ENCODE peak calls at places on chromosomes 5 and 9, in ten cellular contexts. U is BE2C; W is fibroblast of the aortic adventitia; M is naive thymus-derived CD4-positive, alpha-beta T cell; N is neural progenitor cell; C is HFF-Myc; G is kidney; S is SK-N-SH; V is heart right ventricle; J is ascending aorta. H is an unnamed sample.
A peak's percentile ranks its signal among the peaks of the same experiment; 100 is the strongest.

GRCh38 chr9:36864491-36865410 is 169.3 kb downstream of the PAX5 start:
- DNase-seq in W (no peak), S (no peak), J (no peak), N (peak; percentile 75), U (peak; percentile 55), M (no peak), C (no peak), V (no peak), G (peak; percentile 42), H (no peak)

GRCh38 chr9:33785914-33786313 is 9.4 kb upstream of the PRSS3 start:
- DNase-seq in G (no peak), N (peak; percentile 11), S (no peak), J (no peak), U (no peak), W (no peak), M (no peak), V (no peak), C (no peak), H (no peak)

GRCh38 chr5:17443333-17444125 is 54.5 kb upstream of the TAF11L2 start:
- DNase-seq in M (no peak), G (no peak), W (no peak), V (no peak), S (no peak), U (no peak), N (no peak), C (no peak), J (peak; percentile 65), H (no peak)

GRCh38 chr5:44727100-44727499 is 81.6 kb upstream of the MRPS30 start:
- DNase-seq in S (no peak), V (no peak), G (no peak), W (no peak), C (no peak), M (no peak), J (no peak), N (peak; percentile 6), U (no peak), H (no peak)

GRCh38 chr5:80069251-80069650 is 34.1 kb downstream of the THBS4 start:
- DNase-seq in U (no peak), G (no peak), V (no peak), S (no peak), C (no peak), W (no peak), M (no peak), N (no peak), J (no peak), H (no peak)

GRCh38 chr5:79183617-79184016 is 52.3 kb upstream of the JMY start:
- DNase-seq in W (no peak), G (no peak), S (no peak), C (no peak), N (no peak), V (no peak), J (no peak), U (no peak), M (no peak), H (no peak)

GRCh38 chr5:17381926-17382325 is 116.1 kb upstream of the TAF11L2 start:
- DNase-seq in U (no peak), M (no peak), J (no peak), W (no peak), S (no peak), G (no peak), V (peak; percentile 23), C (no peak), N (no peak), H (no peak)

GRCh38 chr9:83396813-83397212 is 141.4 kb downstream of the FRMD3 start:
- DNase-seq in C (no peak), G (no peak), V (no peak), N (no peak), J (no peak), U (no peak), S (no peak), M (no peak), W (no peak), H (no peak)

GRCh38 chr5:133859073-133859472 is 109.4 kb downstream of the C5orf15 start:
- DNase-seq in U (no peak), N (no peak), V (no peak), G (no peak), W (no peak), C (no peak), J (peak; percentile 37), M (no peak), S (no peak), H (no peak)

GRCh38 chr9:125787715-125788114 is 40.5 kb downstream of the PBX3 start:
- DNase-seq in U (no peak), W (no peak), G (no peak), C (no peak), S (no peak), J (no peak), V (no peak), N (no peak), M (no peak), H (no peak)

GRCh38 chr5:43037929-43038510 is 2.1 kb downstream of the ANXA2R start:
- DNase-seq in U (no peak), G (no peak), C (no peak), W (peak; percentile 84), N (peak; percentile 29), J (no peak), S (no peak), M (peak; percentile 75), V (no peak), H (no peak)
- H3K4me3 ChIP-seq in U (peak overlapping the region; percentile 51), G (peak overlapping the region; percentile 46), C (peak overlapping the region; percentile 28), W (peak overlapping the region; percentile 57), N (no peak overlapping the region), J (peak overlapping the region; percentile 32), S (peak overlapping the region; percentile 58), M (peak overlapping the region; percentile 77), V (peak overlapping the region; percentile 32), H (peak overlapping the region; percentile 46)

DNA sequence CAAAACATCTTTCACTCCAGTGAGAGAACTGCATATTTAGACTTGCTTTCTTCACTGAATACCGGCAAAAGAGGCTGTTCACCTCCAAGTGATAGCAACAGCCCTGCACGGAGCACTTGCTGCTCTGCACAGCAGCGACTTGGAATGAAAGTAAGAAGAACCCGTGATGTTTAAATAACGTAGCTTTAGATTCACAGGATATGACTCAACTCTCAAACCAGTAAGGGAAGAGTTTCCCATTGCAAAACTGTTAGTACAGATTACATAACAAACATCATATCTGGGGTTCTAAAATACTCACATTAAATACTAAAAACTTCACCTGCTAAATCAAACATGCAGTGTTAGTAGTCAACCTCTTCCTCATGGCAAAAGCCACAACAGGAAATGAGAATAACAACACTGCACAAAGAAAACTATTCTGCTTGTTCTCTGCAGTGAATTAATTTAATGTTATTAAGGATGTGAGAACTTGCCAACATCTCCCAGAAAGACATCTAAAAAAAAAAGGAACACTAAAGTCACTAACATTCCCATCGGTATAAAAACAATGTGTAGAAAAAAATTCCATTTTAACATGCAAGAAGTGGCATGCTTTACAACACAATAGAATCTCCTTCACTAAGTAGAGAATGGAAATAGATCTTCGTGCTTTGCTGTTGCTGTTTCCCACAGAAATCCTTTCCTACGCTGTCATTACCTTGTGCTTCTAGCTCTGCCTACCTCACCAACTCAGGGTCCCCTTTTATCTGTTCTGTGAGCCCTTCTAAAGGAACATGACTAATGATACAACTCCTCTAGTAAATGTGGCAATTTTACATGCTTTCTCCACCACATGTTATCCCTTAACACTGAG is 203.2 kb downstream of the MCTP1 start:
- DNase-seq in M (no peak), G (peak; percentile 15), J (no peak), N (peak; percentile 21), W (peak; percentile 89), S (no peak), C (peak; percentile 26), V (peak; percentile 29), U (no peak), H (peak; percentile 81)
- H3K4me3 ChIP-seq in M (no peak overlapping the region), G (peak overlapping the region; percentile 28), J (peak overlapping the region; percentile 21), N (no peak overlapping the region), W (peak overlapping the region; percentile 47), S (peak overlapping the region; percentile 58), C (peak overlapping the region; percentile 10), V (peak overlapping the region; percentile 21), U (no peak overlapping the region), H (peak overlapping the region; percentile 36)

GRCh38 chr5:100890514-100891008 is 12.5 kb downstream of the ST8SIA4 start:
- DNase-seq in J (no peak), V (no peak), N (no peak), W (no peak), S (no peak), C (no peak), M (no peak), G (no peak), U (no peak), H (no peak)

GRCh38 chr5:100889165-100889564 is 13.9 kb downstream of the ST8SIA4 start:
- DNase-seq in W (no peak), S (no peak), G (no peak), J (no peak), N (no peak), M (no peak), V (no peak), U (no peak), C (no peak), H (no peak)

GRCh38 chr5:100889896-100890295 is 13.2 kb downstream of the ST8SIA4 start:
- DNase-seq in G (no peak), J (no peak), U (no peak), V (no peak), M (no peak), S (no peak), W (no peak), N (no peak), C (no peak), H (no peak)
- H3K4me3 ChIP-seq in G (peak overlapping the region; percentile 35), J (no peak overlapping the region), U (no peak overlapping the region), V (peak overlapping the region; percentile 21), M (peak overlapping the region; percentile 10), S (peak overlapping the region; percentile 20), W (no peak overlapping the region), N (no peak overlapping the region), C (no peak overlapping the region), H (no peak overlapping the region)

DNA sequence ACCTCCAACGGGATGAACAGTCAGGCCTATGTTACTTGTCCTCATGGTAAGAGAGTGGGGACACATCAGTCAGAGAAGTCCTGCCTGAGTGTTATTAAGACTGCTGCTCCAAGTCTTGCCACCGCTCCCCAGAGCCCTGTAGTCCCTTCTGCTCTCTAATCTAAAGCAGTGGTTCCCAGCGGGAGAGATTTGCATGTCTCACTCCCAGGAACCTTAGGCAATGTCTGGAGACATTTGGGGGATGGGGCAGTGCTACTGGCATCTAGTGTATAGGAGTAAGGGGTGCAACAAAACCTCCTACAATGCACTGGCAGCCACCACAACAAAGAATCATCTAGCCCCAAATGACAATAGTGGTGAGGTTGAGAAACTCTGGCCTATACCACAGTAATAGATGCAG is 2.6 kb upstream of the SVEP1 start:
- DNase-seq in G (no peak), J (no peak), V (no peak), M (no peak), S (no peak), C (no peak), N (peak; percentile 16), W (no peak), U (no peak), H (no peak)
- H3K4me3 ChIP-seq in G (no peak overlapping the region), J (no peak overlapping the region), V (no peak overlapping the region), M (no peak overlapping the region), S (no peak overlapping the region), C (no peak overlapping the region), N (no peak overlapping the region), W (no peak overlapping the region), U (no peak overlapping the region), H (no peak overlapping the region)

GRCh38 chr9:129628709-129629108 is 2.7 kb downstream of the NTMT1 start:
- DNase-seq in G (no peak), M (no peak), S (no peak), W (no peak), J (no peak), V (no peak), U (no peak), N (no peak), C (no peak), H (no peak)
- H3K4me3 ChIP-seq in G (no peak overlapping the region), M (no peak overlapping the region), S (peak overlapping the region; percentile 92), W (peak overlapping the region; percentile 35), J (no peak overlapping the region), V (no peak overlapping the region), U (no peak overlapping the region), N (no peak overlapping the region), C (peak overlapping the region; percentile 97), H (no peak overlapping the region)